ENCODE peak calls at places on chromosomes 16 and 17, in five cellular contexts. One of them, this sample, is unnamed.

GRCh38 chr16:21116148-21116693 is 34.4 kb downstream of the DNAH3 start:
- DNase-seq in cardiac muscle cell: peak; percentile 45
- DNase-seq in endothelial cell of umbilical vein: peak; percentile 15
- DNase-seq in AG09319: no peak
- DNase-seq in progenitor cell of endocrine pancreas: no peak
- DNase-seq in this sample: no peak

GRCh38 chr17:83155128-83156081 is 76.0 kb downstream of the METRNL start:
- DNase-seq in cardiac muscle cell: peak; percentile 61
- DNase-seq in AG09319: peak; percentile 97
- DNase-seq in endothelial cell of umbilical vein: peak; percentile 91
- DNase-seq in progenitor cell of endocrine pancreas: no peak
- DNase-seq in this sample: peak; percentile 66

GRCh38 chr17:79839363-79840203 is at the start of gene CBX4:
- DNase-seq in cardiac muscle cell: peak; percentile 97
- DNase-seq in AG09319: peak; percentile 82
- DNase-seq in endothelial cell of umbilical vein: peak; percentile 82
- DNase-seq in progenitor cell of endocrine pancreas: peak; percentile 83
- DNase-seq in this sample: peak; percentile 91

GRCh38 chr17:47621293-47622178 is 28.2 kb upstream of the KPNB1 start:
- DNase-seq in cardiac muscle cell: peak; percentile 93
- DNase-seq in AG09319: peak; percentile 30
- DNase-seq in endothelial cell of umbilical vein: peak; percentile 80
- DNase-seq in progenitor cell of endocrine pancreas: no peak
- DNase-seq in this sample: no peak

GRCh38 chr17:62188713-62189112 is 123.6 kb upstream of the MED13 start:
- DNase-seq in cardiac muscle cell: no peak
- DNase-seq in progenitor cell of endocrine pancreas: no peak
- DNase-seq in AG09319: no peak
- DNase-seq in endothelial cell of umbilical vein: no peak
- DNase-seq in this sample: no peak

GRCh38 chr17:76076765-76077581 is 2.0 kb upstream of the ZACN start:
- DNase-seq in AG09319: no peak
- DNase-seq in cardiac muscle cell: no peak
- DNase-seq in progenitor cell of endocrine pancreas: no peak
- DNase-seq in endothelial cell of umbilical vein: no peak
- DNase-seq in this sample: no peak

GRCh38 chr16:66324785-66325184 is 41.7 kb upstream of the CDH5 start:
- DNase-seq in AG09319: no peak
- DNase-seq in progenitor cell of endocrine pancreas: no peak
- DNase-seq in endothelial cell of umbilical vein: peak; percentile 16
- DNase-seq in cardiac muscle cell: peak; percentile 32
- DNase-seq in this sample: no peak

GRCh38 chr16:15752717-15753488 is 102.9 kb downstream of the NDE1 start:
- DNase-seq in progenitor cell of endocrine pancreas: no peak
- DNase-seq in AG09319: no peak
- DNase-seq in endothelial cell of umbilical vein: no peak
- DNase-seq in cardiac muscle cell: no peak
- DNase-seq in this sample: no peak

GRCh38 chr17:49976828-49977202 is 7.8 kb downstream of the DLX4 start:
- DNase-seq in progenitor cell of endocrine pancreas: no peak
- DNase-seq in cardiac muscle cell: no peak
- DNase-seq in endothelial cell of umbilical vein: no peak
- DNase-seq in AG09319: no peak
- DNase-seq in this sample: no peak

GRCh38 chr17:3895354-3895753 is 2.5 kb upstream of the CAMKK1 start:
- DNase-seq in cardiac muscle cell: no peak
- DNase-seq in AG09319: no peak
- DNase-seq in progenitor cell of endocrine pancreas: no peak
- DNase-seq in endothelial cell of umbilical vein: no peak
- DNase-seq in this sample: no peak

GRCh38 chr16:13550254-13550653 is 369.7 kb upstream of the ERCC4 start:
- DNase-seq in progenitor cell of endocrine pancreas: no peak
- DNase-seq in cardiac muscle cell: no peak
- DNase-seq in endothelial cell of umbilical vein: no peak
- DNase-seq in AG09319: no peak
- DNase-seq in this sample: no peak
- TF ChIP-seq CTCF in progenitor cell of endocrine pancreas: no peak
- TF ChIP-seq CTCF in cardiac muscle cell: no peak
- TF ChIP-seq CTCF in endothelial cell of umbilical vein: no peak
- TF ChIP-seq CTCF in AG09319: no peak
- TF ChIP-seq CTCF in this sample: no peak

GRCh38 chr16:81195907-81196534 is 42.5 kb upstream of the BCO1 start:
- DNase-seq in endothelial cell of umbilical vein: no peak
- DNase-seq in AG09319: no peak
- DNase-seq in progenitor cell of endocrine pancreas: no peak
- DNase-seq in cardiac muscle cell: no peak
- DNase-seq in this sample: no peak

GRCh38 chr16:81201267-81201666 is 37.2 kb upstream of the BCO1 start:
- DNase-seq in AG09319: no peak
- DNase-seq in progenitor cell of endocrine pancreas: no peak
- DNase-seq in endothelial cell of umbilical vein: no peak
- DNase-seq in cardiac muscle cell: no peak
- DNase-seq in this sample: no peak

DNA sequence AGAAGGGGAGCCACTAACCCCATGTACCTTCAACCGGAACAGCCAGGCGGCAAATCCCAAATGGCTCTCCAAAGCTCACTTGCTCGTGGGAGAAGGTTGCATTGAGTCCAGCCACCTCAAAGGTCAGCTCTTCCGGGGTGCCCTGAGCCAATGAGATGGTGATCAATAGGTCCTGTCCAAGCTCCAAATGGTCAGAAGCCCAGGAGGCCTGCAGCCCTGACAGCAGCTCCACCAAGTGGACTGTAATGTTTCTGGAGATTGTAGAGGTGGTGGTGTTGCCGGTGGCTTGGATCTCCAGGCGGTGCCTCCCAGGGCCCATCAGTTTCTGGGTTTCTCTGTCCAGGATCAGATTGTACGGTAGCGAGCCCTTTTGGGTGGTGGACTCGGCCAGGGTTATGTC is 39.9 kb upstream of the BCO1 start:
- DNase-seq in progenitor cell of endocrine pancreas: no peak
- DNase-seq in AG09319: no peak
- DNase-seq in cardiac muscle cell: peak; percentile 34
- DNase-seq in endothelial cell of umbilical vein: no peak
- DNase-seq in this sample: no peak
- TF ChIP-seq CTCF in progenitor cell of endocrine pancreas: no peak
- TF ChIP-seq CTCF in AG09319: peak; percentile 24
- TF ChIP-seq CTCF in cardiac muscle cell: peak; percentile 30
- TF ChIP-seq CTCF in endothelial cell of umbilical vein: no peak
- TF ChIP-seq CTCF in this sample: no peak

GRCh38 chr17:74119960-74120359 is 83.5 kb upstream of the RPL38 start:
- DNase-seq in cardiac muscle cell: no peak
- DNase-seq in endothelial cell of umbilical vein: no peak
- DNase-seq in AG09319: no peak
- DNase-seq in progenitor cell of endocrine pancreas: no peak
- DNase-seq in this sample: no peak

GRCh38 chr17:74123866-74124265 is 79.6 kb upstream of the RPL38 start:
- DNase-seq in AG09319: no peak
- DNase-seq in endothelial cell of umbilical vein: no peak
- DNase-seq in progenitor cell of endocrine pancreas: no peak
- DNase-seq in cardiac muscle cell: no peak
- DNase-seq in this sample: no peak

GRCh38 chr17:74126179-74126900 is 77.1 kb upstream of the RPL38 start:
- DNase-seq in endothelial cell of umbilical vein: no peak
- DNase-seq in progenitor cell of endocrine pancreas: no peak
- DNase-seq in cardiac muscle cell: no peak
- DNase-seq in AG09319: no peak
- DNase-seq in this sample: no peak

GRCh38 chr17:74125160-74125559 is 78.3 kb upstream of the RPL38 start:
- DNase-seq in AG09319: no peak
- DNase-seq in endothelial cell of umbilical vein: no peak
- DNase-seq in cardiac muscle cell: no peak
- DNase-seq in progenitor cell of endocrine pancreas: no peak
- DNase-seq in this sample: no peak

DNA sequence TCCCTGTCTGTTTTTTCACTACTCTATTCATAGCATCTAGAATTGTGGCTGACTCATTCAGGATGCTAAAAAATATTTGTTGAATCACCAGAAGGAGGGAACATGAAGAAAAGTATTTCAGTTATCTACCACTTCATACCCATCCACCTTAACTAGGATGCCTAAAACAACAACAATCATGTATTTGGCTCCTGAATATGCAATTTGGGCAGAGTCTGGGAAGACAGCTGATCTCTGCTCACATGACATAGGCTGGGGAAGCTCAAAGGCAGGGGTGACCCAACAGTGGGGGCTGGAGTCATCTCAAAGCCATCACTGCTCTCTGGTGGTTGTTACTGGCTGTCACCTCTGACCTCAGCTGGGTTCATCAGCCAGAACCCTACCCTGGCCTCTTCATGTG is 80.1 kb upstream of the RPL38 start:
- DNase-seq in endothelial cell of umbilical vein: no peak
- DNase-seq in progenitor cell of endocrine pancreas: no peak
- DNase-seq in cardiac muscle cell: peak; percentile 4
- DNase-seq in AG09319: no peak
- DNase-seq in this sample: no peak
- TF ChIP-seq CTCF in endothelial cell of umbilical vein: no peak
- TF ChIP-seq CTCF in progenitor cell of endocrine pancreas: no peak
- TF ChIP-seq CTCF in cardiac muscle cell: no peak
- TF ChIP-seq CTCF in AG09319: no peak
- TF ChIP-seq CTCF in this sample: no peak

GRCh38 chr16:83070416-83071199 is 443.8 kb downstream of the CDH13 start:
- DNase-seq in AG09319: no peak
- DNase-seq in endothelial cell of umbilical vein: peak; percentile 90
- DNase-seq in progenitor cell of endocrine pancreas: no peak
- DNase-seq in cardiac muscle cell: no peak
- DNase-seq in this sample: no peak

GRCh38 chr16:83066881-83067280 is 440.1 kb downstream of the CDH13 start:
- DNase-seq in AG09319: no peak
- DNase-seq in endothelial cell of umbilical vein: no peak
- DNase-seq in cardiac muscle cell: no peak
- DNase-seq in progenitor cell of endocrine pancreas: no peak
- DNase-seq in this sample: no peak

GRCh38 chr16:83066011-83066410 is 439.2 kb downstream of the CDH13 start:
- DNase-seq in AG09319: no peak
- DNase-seq in progenitor cell of endocrine pancreas: no peak
- DNase-seq in endothelial cell of umbilical vein: no peak
- DNase-seq in cardiac muscle cell: no peak
- DNase-seq in this sample: no peak

DNA sequence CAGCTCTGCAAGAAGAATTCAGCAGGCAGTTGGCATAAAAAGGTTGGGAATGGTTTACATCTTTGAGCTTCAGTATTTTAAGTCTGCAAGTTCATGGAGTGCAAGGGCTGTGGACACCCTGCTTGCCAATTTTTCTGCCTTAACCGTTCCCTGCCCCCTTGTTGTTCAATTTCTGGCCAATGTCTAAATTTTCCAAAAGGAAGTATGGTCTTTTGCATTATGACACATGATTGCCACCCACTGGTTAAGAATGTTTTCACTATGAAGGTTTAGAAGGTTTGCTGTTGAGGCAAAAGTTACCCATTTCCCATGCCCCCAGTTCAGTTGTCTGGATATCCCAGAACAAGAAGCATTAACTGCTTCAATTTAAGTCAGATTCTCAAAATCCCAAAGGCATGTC is 441.9 kb downstream of the CDH13 start:
- DNase-seq in progenitor cell of endocrine pancreas: no peak
- DNase-seq in endothelial cell of umbilical vein: peak; percentile 91
- DNase-seq in AG09319: peak; percentile 4
- DNase-seq in cardiac muscle cell: peak; percentile 74
- DNase-seq in this sample: no peak
- TF ChIP-seq CTCF in progenitor cell of endocrine pancreas: no peak
- TF ChIP-seq CTCF in endothelial cell of umbilical vein: peak; percentile 34
- TF ChIP-seq CTCF in AG09319: peak; percentile 33
- TF ChIP-seq CTCF in cardiac muscle cell: peak; percentile 43
- TF ChIP-seq CTCF in this sample: no peak

DNA sequence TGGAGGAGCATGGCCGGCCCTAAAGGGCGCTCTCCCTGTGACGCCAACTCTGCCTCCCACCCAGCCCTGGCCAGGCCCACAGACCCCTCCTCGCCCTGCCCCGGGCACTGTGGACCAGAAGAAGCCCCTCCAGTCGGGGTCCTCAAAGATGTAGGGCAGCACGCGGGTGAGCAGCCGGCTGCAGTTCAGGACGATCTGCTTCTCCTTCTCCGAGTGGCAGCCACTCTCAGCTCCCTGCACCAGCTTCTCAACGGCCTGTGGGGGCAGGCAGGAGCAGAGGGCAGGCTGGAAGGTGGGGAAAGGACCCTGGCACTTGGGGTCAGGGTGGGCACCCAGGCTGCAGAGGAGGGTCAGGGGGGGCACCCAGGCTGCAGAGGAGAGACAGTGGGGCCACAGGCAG is 8.9 kb downstream of the HID1 start:
- DNase-seq in cardiac muscle cell: no peak
- DNase-seq in AG09319: no peak
- DNase-seq in endothelial cell of umbilical vein: no peak
- DNase-seq in progenitor cell of endocrine pancreas: no peak
- DNase-seq in this sample: no peak
- TF ChIP-seq CTCF in cardiac muscle cell: peak; percentile 26
- TF ChIP-seq CTCF in AG09319: no peak
- TF ChIP-seq CTCF in endothelial cell of umbilical vein: no peak
- TF ChIP-seq CTCF in progenitor cell of endocrine pancreas: no peak
- TF ChIP-seq CTCF in this sample: peak; percentile 19

This sample was measured in type B pancreatic cell.